ENCODE peak calls at places on chromosomes 4 and X, in five cellular contexts. W, X, L, F and T are unnamed samples.

GRCh38 chr4:183342541-183343533 is 20.6 kb upstream of the CLDN24 start:
- DNase-seq in W (no peak), X (no peak), L (no peak), F (no peak), T (no peak)

GRCh38 chr4:80385397-80386280 is 50.1 kb downstream of the CFAP299 start:
- DNase-seq in W (no peak), X (no peak), L (no peak), F (no peak), T (no peak)

GRCh38 chrX:48540015-48540350 is 469 bp downstream of the TBC1D25 start:
- DNase-seq in W (peak; percentile 61), X (peak; percentile 24), L (peak; percentile 55), F (peak; percentile 38), T (no peak)

GRCh38 chr4:148442830-148443549 is 776 bp upstream of the NR3C2 start:
- DNase-seq in W (peak; percentile 42), X (no peak), L (no peak), F (no peak), T (no peak)

GRCh38 chrX:106948641-106949040 is 28.4 kb downstream of the CLDN2 start:
- DNase-seq in W (no peak), X (no peak), L (no peak), F (no peak), T (no peak)

GRCh38 chrX:109732319-109732779 is 708 bp downstream of the ACSL4 start:
- DNase-seq in W (no peak), X (no peak), L (peak; percentile 3), F (no peak), T (no peak)

GRCh38 chrX:120125444-120125843 is 9.7 kb upstream of the RHOXF1 start:
- DNase-seq in W (no peak), X (no peak), L (no peak), F (no peak), T (no peak)

GRCh38 chr4:90027565-90027964 is 99.6 kb upstream of the CCSER1 start:
- DNase-seq in W (no peak), X (no peak), L (no peak), F (no peak), T (no peak)

GRCh38 chr4:182447938-182448280 is 204.7 kb downstream of the TENM3 start:
- DNase-seq in W (no peak), X (no peak), L (no peak), F (no peak), T (no peak)

GRCh38 chrX:45515262-45516215 is 314.9 kb upstream of the DIPK2B start:
- DNase-seq in W (peak; percentile 43), X (no peak), L (peak; percentile 45), F (peak; percentile 98), T (no peak)

GRCh38 chrX:107205770-107206696 is at the start of the genes DNAAF6 and NUP62CL:
- DNase-seq in W (peak; percentile 72), X (peak; percentile 36), L (peak; percentile 80), F (peak; percentile 75), T (peak; percentile 69)